ENCODE peak calls at places on chromosomes 6 and 20, in four cellular contexts. One of them, this sample, is unnamed. For H3K4me1, the result is how much of the 10 kb centered on the place peaks cover.

GRCh38 chr6:61977951-61978350 is 308.1 kb downstream of the KHDRBS2 start:
- DNase-seq in K562: no peak
- DNase-seq in HepG2: no peak
- DNase-seq in HCT116: no peak
- DNase-seq in this sample: no peak

GRCh38 chr6:120774275-120774674 is 560.0 kb downstream of the TBC1D32 start:
- DNase-seq in K562: no peak
- DNase-seq in HepG2: no peak
- DNase-seq in HCT116: peak
- DNase-seq in this sample: no peak

GRCh38 chr20:53706008-53706481 is 112.4 kb upstream of the ZNF217 start:
- DNase-seq in K562: no peak
- DNase-seq in HepG2: no peak
- DNase-seq in HCT116: no peak
- DNase-seq in this sample: no peak

GRCh38 chr6:72712921-72713320 is 91.1 kb downstream of the KCNQ5 start:
- DNase-seq in K562: no peak
- DNase-seq in HepG2: no peak
- DNase-seq in HCT116: no peak
- DNase-seq in this sample: no peak

GRCh38 chr6:75830959-75831885 is 82.2 kb downstream of the MYO6 start:
- DNase-seq in K562: peak
- DNase-seq in HepG2: no peak
- DNase-seq in HCT116: no peak
- DNase-seq in this sample: no peak

GRCh38 chr6:53263915-53264314 is 84.8 kb downstream of the ELOVL5 start:
- DNase-seq in K562: no peak
- DNase-seq in HepG2: no peak
- DNase-seq in HCT116: no peak
- DNase-seq in this sample: no peak

GRCh38 chr20:31606928-31607639 is 2.0 kb downstream of the ID1 start:
- DNase-seq in K562: peak
- DNase-seq in HepG2: peak
- DNase-seq in HCT116: peak
- DNase-seq in this sample: no peak

GRCh38 chr6:114342826-114343781 is at the start of gene HS3ST5:
- DNase-seq in K562: peak
- DNase-seq in HepG2: peak
- DNase-seq in HCT116: peak
- DNase-seq in this sample: no peak

GRCh38 chr6:7243188-7243942 is 69.6 kb downstream of the SSR1 start:
- DNase-seq in K562: peak
- DNase-seq in HepG2: peak
- DNase-seq in HCT116: peak
- DNase-seq in this sample: peak

GRCh38 chr6:159654483-159655098 is 38.5 kb downstream of the SOD2 start:
- DNase-seq in K562: peak
- DNase-seq in HepG2: peak
- DNase-seq in HCT116: peak
- DNase-seq in this sample: peak

GRCh38 chr6:134626131-134626530 is 308.2 kb upstream of the SGK1 start:
- DNase-seq in K562: no peak
- DNase-seq in HepG2: no peak
- DNase-seq in HCT116: no peak
- DNase-seq in this sample: no peak

GRCh38 chr6:166959906-166960608 is 3.7 kb upstream of the RNASET2 start:
- DNase-seq in K562: no peak
- DNase-seq in HepG2: no peak
- DNase-seq in HCT116: no peak
- DNase-seq in this sample: no peak

GRCh38 chr6:3316818-3317217 is 58.1 kb downstream of the PSMG4 start:
- DNase-seq in K562: no peak
- DNase-seq in HepG2: no peak
- DNase-seq in HCT116: no peak
- DNase-seq in this sample: no peak

GRCh38 chr6:134925800-134926199 is 24.1 kb downstream of the ALDH8A1 start:
- DNase-seq in K562: no peak
- DNase-seq in HepG2: no peak
- DNase-seq in HCT116: no peak
- DNase-seq in this sample: no peak

GRCh38 chr6:156423829-156424228 is 353.3 kb upstream of the ARID1B start:
- DNase-seq in K562: peak
- DNase-seq in HepG2: no peak
- DNase-seq in HCT116: no peak
- DNase-seq in this sample: no peak

GRCh38 chr6:31834367-31834703 is 6.8 kb downstream of the HSPA1B start:
- DNase-seq in K562: peak
- DNase-seq in HepG2: peak
- DNase-seq in HCT116: peak
- DNase-seq in this sample: no peak

GRCh38 chr20:47668313-47669156 is 116.7 kb downstream of the SULF2 start:
- DNase-seq in K562: no peak
- DNase-seq in HepG2: no peak
- DNase-seq in HCT116: no peak
- DNase-seq in this sample: no peak

GRCh38 chr6:87257565-87257964 is 64.8 kb upstream of the SMIM8 start:
- DNase-seq in K562: no peak
- DNase-seq in HepG2: no peak
- DNase-seq in HCT116: no peak
- DNase-seq in this sample: no peak

GRCh38 chr6:5121479-5121878 is 36.3 kb downstream of the PPP1R3G start:
- DNase-seq in K562: no peak
- DNase-seq in HepG2: peak
- DNase-seq in HCT116: no peak
- DNase-seq in this sample: no peak

GRCh38 chr6:3226422-3227362 is 761 bp downstream of the TUBB2B start:
- DNase-seq in K562: peak
- DNase-seq in HepG2: no peak
- DNase-seq in HCT116: no peak
- DNase-seq in this sample: no peak

GRCh38 chr6:142289687-142290086 is 12.1 kb upstream of the ADGRG6 start:
- DNase-seq in K562: no peak
- DNase-seq in HepG2: no peak
- DNase-seq in HCT116: no peak
- DNase-seq in this sample: no peak

GRCh38 chr20:12966468-12967085 is 42.2 kb upstream of the SPTLC3 start:
- DNase-seq in K562: no peak
- DNase-seq in HepG2: peak
- DNase-seq in HCT116: no peak
- DNase-seq in this sample: no peak

GRCh38 chr6:84645563-84646266 is 118.7 kb downstream of the TBX18 start:
- DNase-seq in K562: no peak
- DNase-seq in HepG2: no peak
- DNase-seq in HCT116: no peak
- DNase-seq in this sample: no peak

GRCh38 chr6:1629316-1629715 is 19.6 kb downstream of the FOXC1 start:
- DNase-seq in K562: no peak
- DNase-seq in HepG2: no peak
- DNase-seq in HCT116: no peak
- DNase-seq in this sample: no peak

GRCh38 chr6:134117409-134117808 is 65.0 kb upstream of the SLC2A12 start:
- DNase-seq in K562: no peak
- DNase-seq in HepG2: no peak
- DNase-seq in HCT116: no peak
- DNase-seq in this sample: no peak

GRCh38 chr6:35725081-35725708 is 11.6 kb upstream of the ARMC12 start:
- DNase-seq in K562: no peak
- DNase-seq in HepG2: no peak
- DNase-seq in HCT116: no peak
- DNase-seq in this sample: no peak

GRCh38 chr20:62980380-62980960 is 26.3 kb downstream of the BHLHE23 start:
- DNase-seq in K562: no peak
- DNase-seq in HepG2: no peak
- DNase-seq in HCT116: no peak
- DNase-seq in this sample: no peak

GRCh38 chr6:27816906-27817305 is 95.3 kb downstream of the OR2B2 start:
- DNase-seq in K562: no peak
- DNase-seq in HepG2: peak
- DNase-seq in HCT116: no peak
- DNase-seq in this sample: no peak

GRCh38 chr6:42532038-42532669 is 31.7 kb upstream of the UBR2 start:
- DNase-seq in K562: peak
- DNase-seq in HepG2: peak
- DNase-seq in HCT116: peak
- DNase-seq in this sample: peak

GRCh38 chr6:132380358-132380757 is 20.9 kb downstream of the MOXD1 start:
- DNase-seq in K562: no peak
- DNase-seq in HepG2: no peak
- DNase-seq in HCT116: no peak
- DNase-seq in this sample: no peak

GRCh38 chr6:163336961-163337360 is 77.6 kb upstream of the QKI start:
- DNase-seq in K562: no peak
- DNase-seq in HepG2: no peak
- DNase-seq in HCT116: no peak
- DNase-seq in this sample: no peak

GRCh38 chr20:44154521-44155001 is 32.4 kb downstream of the JPH2 start:
- DNase-seq in K562: no peak
- DNase-seq in HepG2: no peak
- DNase-seq in HCT116: no peak
- DNase-seq in this sample: no peak

GRCh38 chr6:167550936-167551633 is 226.2 kb downstream of the TTLL2 start:
- DNase-seq in K562: no peak
- DNase-seq in HepG2: no peak
- DNase-seq in HCT116: no peak
- DNase-seq in this sample: no peak

GRCh38 chr20:768426-768978 is at the start of gene SLC52A3:
- DNase-seq in K562: peak
- DNase-seq in HepG2: peak
- DNase-seq in HCT116: peak
- DNase-seq in this sample: no peak

GRCh38 chr6:143677891-143678737 is at the start of gene PHACTR2:
- DNase-seq in K562: peak
- DNase-seq in HepG2: peak
- DNase-seq in HCT116: peak
- DNase-seq in this sample: peak

GRCh38 chr6:134312038-134312660 is 5.8 kb downstream of the SGK1 start:
- DNase-seq in K562: no peak
- DNase-seq in HepG2: no peak
- DNase-seq in HCT116: no peak
- DNase-seq in this sample: no peak

GRCh38 chr6:20875369-20875963 is 341.2 kb downstream of the CDKAL1 start:
- DNase-seq in K562: peak
- DNase-seq in HepG2: peak
- DNase-seq in HCT116: no peak
- DNase-seq in this sample: peak

GRCh38 chr6:105645166-105645565 is 242.3 kb upstream of the PREP start:
- DNase-seq in K562: no peak
- DNase-seq in HepG2: peak
- DNase-seq in HCT116: no peak
- DNase-seq in this sample: no peak
- H3K4me1 ChIP-seq in K562: under half
- H3K4me1 ChIP-seq in HepG2: under half
- H3K4me1 ChIP-seq in HCT116: under half
- H3K4me1 ChIP-seq in this sample: under half

DNA sequence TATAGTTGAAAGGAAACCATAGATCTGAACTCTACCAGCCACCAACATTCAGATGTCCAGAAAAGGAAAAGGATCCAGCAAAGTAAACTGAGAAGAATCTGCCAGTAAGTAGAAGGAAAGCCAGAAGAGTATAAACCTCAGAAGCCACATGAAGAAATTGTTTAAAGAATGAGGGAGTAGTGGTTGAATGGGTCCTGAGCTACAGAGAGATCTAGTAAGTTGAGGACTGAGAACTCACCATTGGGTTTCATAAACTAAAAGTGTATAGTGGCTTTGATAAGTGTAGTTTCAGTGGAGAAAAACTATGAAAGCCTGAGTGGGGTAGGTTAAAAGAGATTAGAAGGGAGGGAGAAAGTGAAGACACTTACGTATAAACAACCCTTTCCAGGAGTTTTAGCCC is 32.0 kb upstream of the SUMO4 start:
- DNase-seq in K562: no peak
- DNase-seq in HepG2: no peak
- DNase-seq in HCT116: no peak
- DNase-seq in this sample: no peak
- TF ChIP-seq TCF7L2 in K562: no peak
- TF ChIP-seq TCF7L2 in HepG2: no peak
- TF ChIP-seq TCF7L2 in HCT116: no peak
- TF ChIP-seq TCF7L2 in this sample: no peak

GRCh38 chr20:34708621-34709043 is 4.5 kb downstream of the TP53INP2 start:
- DNase-seq in K562: peak
- DNase-seq in HepG2: no peak
- DNase-seq in HCT116: no peak
- DNase-seq in this sample: no peak
- TF ChIP-seq CTCF in K562: peak
- TF ChIP-seq CTCF in HepG2: peak
- TF ChIP-seq CTCF in HCT116: peak
- TF ChIP-seq CTCF in this sample: peak

DNA sequence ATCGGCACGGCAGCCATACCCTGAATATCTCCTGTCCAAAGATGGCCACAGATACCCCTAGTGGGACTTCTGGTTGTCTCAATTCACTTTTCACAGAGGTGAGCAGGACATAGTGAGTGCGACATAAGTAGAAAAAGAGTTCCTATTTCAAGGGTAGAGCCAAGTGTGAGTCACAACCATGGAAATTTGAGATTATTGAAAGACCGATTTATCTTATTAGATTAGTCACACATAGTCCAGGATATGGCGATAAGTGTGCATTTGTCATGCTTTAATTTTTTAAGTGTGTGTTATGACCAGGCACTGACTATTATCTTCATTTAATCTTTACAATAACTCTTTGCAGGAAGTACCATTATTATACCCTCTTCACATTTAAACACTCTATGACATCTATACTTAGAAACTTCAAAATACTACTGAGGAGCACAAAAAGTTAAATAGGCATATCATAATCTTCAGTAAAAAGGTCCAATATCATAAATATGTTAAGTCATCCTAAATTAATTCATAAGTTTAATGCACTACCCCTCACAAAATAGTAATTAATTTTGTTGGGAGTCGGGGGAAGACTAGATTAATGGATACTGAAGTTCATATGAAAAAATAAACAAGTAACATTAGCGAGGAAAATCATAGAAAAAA is 13.4 kb upstream of the TNFAIP3 start:
- DNase-seq in K562: peak
- DNase-seq in HepG2: no peak
- DNase-seq in HCT116: peak
- DNase-seq in this sample: no peak
- H3K4me1 ChIP-seq in K562: under half
- H3K4me1 ChIP-seq in HepG2: under half
- H3K4me1 ChIP-seq in HCT116: under half
- H3K4me1 ChIP-seq in this sample: under half

GRCh38 chr6:136550330-136551071 is at the start of gene MAP7:
- DNase-seq in K562: peak
- DNase-seq in HepG2: no peak
- DNase-seq in HCT116: peak
- DNase-seq in this sample: no peak
- TF ChIP-seq TCF7L2 in K562: no peak
- TF ChIP-seq TCF7L2 in HepG2: no peak
- TF ChIP-seq TCF7L2 in HCT116: no peak
- TF ChIP-seq TCF7L2 in this sample: no peak

GRCh38 chr6:34149831-34150400 is 4.0 kb upstream of the GRM4 start:
- DNase-seq in K562: no peak
- DNase-seq in HepG2: no peak
- DNase-seq in HCT116: no peak
- DNase-seq in this sample: no peak
- TF ChIP-seq CTCF in K562: no peak
- TF ChIP-seq CTCF in HepG2: no peak
- TF ChIP-seq CTCF in HCT116: no peak
- TF ChIP-seq CTCF in this sample: no peak

This sample was measured in Panc1.